ENCODE peak calls at places on chromosome 2, in eight cellular contexts. One of them, this sample, is unnamed.

GRCh38 chr2:239467281-239467955 is 66.6 kb upstream of the HDAC4 start:
- DNase-seq in T-helper 9 cell: no peak
- DNase-seq in germinal center: no peak
- DNase-seq in NCI-H1105: no peak
- DNase-seq in NCI-H69: no peak
- DNase-seq in H4: no peak
- DNase-seq in EL: no peak
- DNase-seq in NCI-H446 treated with DMSO at 0.1 percent for 48 hours: no peak
- DNase-seq in this sample: no peak

GRCh38 chr2:208006325-208006724 is 19.0 kb downstream of the PLEKHM3 start:
- DNase-seq in EL: no peak
- DNase-seq in NCI-H1105: no peak
- DNase-seq in NCI-H446 treated with DMSO at 0.1 percent for 48 hours: no peak
- DNase-seq in germinal center: no peak
- DNase-seq in H4: no peak
- DNase-seq in NCI-H69: no peak
- DNase-seq in T-helper 9 cell: no peak
- DNase-seq in this sample: no peak

GRCh38 chr2:240628507-240629418 is 3.5 kb downstream of the GPR35 start:
- DNase-seq in NCI-H446 treated with DMSO at 0.1 percent for 48 hours: no peak
- DNase-seq in germinal center: no peak
- DNase-seq in T-helper 9 cell: no peak
- DNase-seq in NCI-H69: no peak
- DNase-seq in EL: no peak
- DNase-seq in NCI-H1105: no peak
- DNase-seq in H4: no peak
- DNase-seq in this sample: no peak

GRCh38 chr2:27873091-27873490 is 17.1 kb downstream of the RBKS start:
- DNase-seq in T-helper 9 cell: no peak
- DNase-seq in H4: no peak
- DNase-seq in NCI-H446 treated with DMSO at 0.1 percent for 48 hours: no peak
- DNase-seq in germinal center: no peak
- DNase-seq in NCI-H1105: no peak
- DNase-seq in NCI-H69: no peak
- DNase-seq in EL: no peak
- DNase-seq in this sample: no peak

GRCh38 chr2:27721335-27721734 is 50.2 kb upstream of the MRPL33 start:
- DNase-seq in germinal center: no peak
- DNase-seq in NCI-H1105: no peak
- DNase-seq in NCI-H69: no peak
- DNase-seq in NCI-H446 treated with DMSO at 0.1 percent for 48 hours: no peak
- DNase-seq in T-helper 9 cell: no peak
- DNase-seq in H4: peak; percentile 29
- DNase-seq in EL: no peak
- DNase-seq in this sample: no peak

GRCh38 chr2:74864728-74865722 is 31.1 kb downstream of the HK2 start:
- DNase-seq in NCI-H446 treated with DMSO at 0.1 percent for 48 hours: no peak
- DNase-seq in EL: peak; percentile 82
- DNase-seq in H4: peak; percentile 85
- DNase-seq in NCI-H69: no peak
- DNase-seq in T-helper 9 cell: no peak
- DNase-seq in germinal center: no peak
- DNase-seq in NCI-H1105: no peak
- DNase-seq in this sample: no peak

GRCh38 chr2:47360937-47361336 is 42.0 kb upstream of the MSH2 start:
- DNase-seq in NCI-H446 treated with DMSO at 0.1 percent for 48 hours: no peak
- DNase-seq in EL: peak; percentile 84
- DNase-seq in germinal center: no peak
- DNase-seq in T-helper 9 cell: no peak
- DNase-seq in NCI-H1105: no peak
- DNase-seq in NCI-H69: no peak
- DNase-seq in H4: peak; percentile 23
- DNase-seq in this sample: peak; percentile 90

GRCh38 chr2:181892795-181893435 is 1.4 kb downstream of the ITPRID2 start:
- DNase-seq in NCI-H446 treated with DMSO at 0.1 percent for 48 hours: no peak
- DNase-seq in H4: no peak
- DNase-seq in NCI-H1105: no peak
- DNase-seq in EL: peak; percentile 46
- DNase-seq in NCI-H69: no peak
- DNase-seq in T-helper 9 cell: no peak
- DNase-seq in germinal center: no peak
- DNase-seq in this sample: peak; percentile 49

GRCh38 chr2:200596774-200597173 is 11.0 kb downstream of the AOX1 start:
- DNase-seq in NCI-H446 treated with DMSO at 0.1 percent for 48 hours: no peak
- DNase-seq in EL: no peak
- DNase-seq in NCI-H1105: no peak
- DNase-seq in T-helper 9 cell: no peak
- DNase-seq in H4: no peak
- DNase-seq in germinal center: no peak
- DNase-seq in NCI-H69: no peak
- DNase-seq in this sample: no peak

GRCh38 chr2:143513081-143513480 is 383.9 kb downstream of the ARHGAP15 start:
- DNase-seq in EL: peak; percentile 66
- DNase-seq in NCI-H69: peak; percentile 1
- DNase-seq in germinal center: peak; percentile 39
- DNase-seq in NCI-H1105: no peak
- DNase-seq in T-helper 9 cell: no peak
- DNase-seq in H4: peak; percentile 68
- DNase-seq in NCI-H446 treated with DMSO at 0.1 percent for 48 hours: no peak
- DNase-seq in this sample: peak; percentile 64